ENCODE peak calls at places on chromosomes 2 and 18, in ten cellular contexts. One of them, this sample, is unnamed.

GRCh38 chr2:25339791-25340339 is 1.9 kb downstream of the DNMT3A start:
- DNase-seq in ovary: peak
- DNase-seq in A549: no peak
- DNase-seq in transverse colon: peak
- DNase-seq in sigmoid colon: peak
- DNase-seq in GM12878: no peak
- DNase-seq in SK-N-SH: no peak
- DNase-seq in stomach: peak
- DNase-seq in HepG2: peak
- DNase-seq in K562: no peak
- DNase-seq in this sample: peak

GRCh38 chr2:20452551-20452950 is 5.7 kb downstream of the RHOB start:
- DNase-seq in ovary: peak
- DNase-seq in A549: no peak
- DNase-seq in transverse colon: no peak
- DNase-seq in sigmoid colon: peak
- DNase-seq in GM12878: no peak
- DNase-seq in SK-N-SH: no peak
- DNase-seq in stomach: peak
- DNase-seq in HepG2: peak
- DNase-seq in K562: no peak
- DNase-seq in this sample: peak

GRCh38 chr2:240494194-240494793 is 58.8 kb downstream of the GPC1 start:
- DNase-seq in ovary: no peak
- DNase-seq in A549: no peak
- DNase-seq in transverse colon: no peak
- DNase-seq in sigmoid colon: no peak
- DNase-seq in GM12878: no peak
- DNase-seq in SK-N-SH: peak
- DNase-seq in stomach: no peak
- DNase-seq in HepG2: no peak
- DNase-seq in K562: no peak
- DNase-seq in this sample: no peak

GRCh38 chr2:191789791-191790190 is 57.1 kb downstream of the CAVIN2 start:
- DNase-seq in ovary: no peak
- DNase-seq in A549: no peak
- DNase-seq in transverse colon: no peak
- DNase-seq in sigmoid colon: no peak
- DNase-seq in GM12878: no peak
- DNase-seq in SK-N-SH: no peak
- DNase-seq in stomach: no peak
- DNase-seq in HepG2: no peak
- DNase-seq in K562: no peak
- DNase-seq in this sample: no peak

GRCh38 chr2:240557808-240558207 is at the start of gene ANKMY1:
- DNase-seq in ovary: peak
- DNase-seq in A549: no peak
- DNase-seq in transverse colon: peak
- DNase-seq in sigmoid colon: peak
- DNase-seq in GM12878: no peak
- DNase-seq in SK-N-SH: peak
- DNase-seq in stomach: peak
- DNase-seq in HepG2: no peak
- DNase-seq in K562: no peak
- DNase-seq in this sample: peak

GRCh38 chr18:66749475-66750035 is 145.7 kb upstream of the CDH19 start:
- DNase-seq in ovary: no peak
- DNase-seq in A549: no peak
- DNase-seq in transverse colon: no peak
- DNase-seq in sigmoid colon: no peak
- DNase-seq in GM12878: no peak
- DNase-seq in SK-N-SH: no peak
- DNase-seq in stomach: no peak
- DNase-seq in HepG2: no peak
- DNase-seq in K562: no peak
- DNase-seq in this sample: no peak

GRCh38 chr2:54549430-54549829 is 93.3 kb downstream of the SPTBN1 start:
- DNase-seq in ovary: no peak
- DNase-seq in A549: no peak
- DNase-seq in transverse colon: no peak
- DNase-seq in sigmoid colon: no peak
- DNase-seq in GM12878: no peak
- DNase-seq in SK-N-SH: peak
- DNase-seq in stomach: no peak
- DNase-seq in HepG2: no peak
- DNase-seq in K562: no peak
- DNase-seq in this sample: no peak

GRCh38 chr2:23563151-23563550 is 178.2 kb downstream of the KLHL29 start:
- DNase-seq in ovary: no peak
- DNase-seq in A549: no peak
- DNase-seq in transverse colon: no peak
- DNase-seq in sigmoid colon: no peak
- DNase-seq in GM12878: no peak
- DNase-seq in SK-N-SH: no peak
- DNase-seq in stomach: no peak
- DNase-seq in HepG2: no peak
- DNase-seq in K562: no peak
- DNase-seq in this sample: no peak

GRCh38 chr2:88350641-88351601 is 101.6 kb downstream of the FOXI3 start:
- DNase-seq in ovary: no peak
- DNase-seq in A549: peak
- DNase-seq in transverse colon: peak
- DNase-seq in sigmoid colon: peak
- DNase-seq in GM12878: no peak
- DNase-seq in SK-N-SH: peak
- DNase-seq in stomach: peak
- DNase-seq in HepG2: peak
- DNase-seq in K562: peak
- DNase-seq in this sample: peak

GRCh38 chr2:161033059-161033660 is 127.1 kb upstream of the TANK start:
- DNase-seq in ovary: no peak
- DNase-seq in A549: no peak
- DNase-seq in transverse colon: no peak
- DNase-seq in sigmoid colon: no peak
- DNase-seq in GM12878: no peak
- DNase-seq in SK-N-SH: no peak
- DNase-seq in stomach: no peak
- DNase-seq in HepG2: no peak
- DNase-seq in K562: no peak
- DNase-seq in this sample: no peak

GRCh38 chr2:73021371-73022010 is 50.0 kb downstream of the SFXN5 start:
- DNase-seq in ovary: no peak
- DNase-seq in A549: no peak
- DNase-seq in transverse colon: no peak
- DNase-seq in sigmoid colon: no peak
- DNase-seq in GM12878: no peak
- DNase-seq in SK-N-SH: no peak
- DNase-seq in stomach: no peak
- DNase-seq in HepG2: peak
- DNase-seq in K562: no peak
- DNase-seq in this sample: no peak

GRCh38 chr2:183291436-183291835 is 167.2 kb downstream of the NUP35 start:
- DNase-seq in ovary: no peak
- DNase-seq in A549: no peak
- DNase-seq in transverse colon: no peak
- DNase-seq in sigmoid colon: no peak
- DNase-seq in GM12878: no peak
- DNase-seq in SK-N-SH: no peak
- DNase-seq in stomach: no peak
- DNase-seq in HepG2: no peak
- DNase-seq in K562: no peak
- DNase-seq in this sample: no peak

GRCh38 chr18:47383729-47384128 is 132.3 kb upstream of the SKOR2 start:
- DNase-seq in ovary: no peak
- DNase-seq in A549: no peak
- DNase-seq in transverse colon: no peak
- DNase-seq in sigmoid colon: no peak
- DNase-seq in GM12878: no peak
- DNase-seq in SK-N-SH: no peak
- DNase-seq in stomach: no peak
- DNase-seq in HepG2: no peak
- DNase-seq in K562: no peak
- DNase-seq in this sample: no peak

GRCh38 chr18:47382171-47382570 is 130.7 kb upstream of the SKOR2 start:
- DNase-seq in ovary: no peak
- DNase-seq in A549: no peak
- DNase-seq in transverse colon: no peak
- DNase-seq in sigmoid colon: no peak
- DNase-seq in GM12878: no peak
- DNase-seq in SK-N-SH: no peak
- DNase-seq in stomach: no peak
- DNase-seq in HepG2: no peak
- DNase-seq in K562: no peak
- DNase-seq in this sample: no peak

GRCh38 chr18:47380153-47380552 is 128.7 kb upstream of the SKOR2 start:
- DNase-seq in ovary: no peak
- DNase-seq in A549: no peak
- DNase-seq in transverse colon: no peak
- DNase-seq in sigmoid colon: no peak
- DNase-seq in GM12878: no peak
- DNase-seq in SK-N-SH: no peak
- DNase-seq in stomach: no peak
- DNase-seq in HepG2: no peak
- DNase-seq in K562: no peak
- DNase-seq in this sample: no peak
- TF ChIP-seq EP300 in ovary: no peak
- TF ChIP-seq EP300 in A549: no peak
- TF ChIP-seq EP300 in transverse colon: no peak
- TF ChIP-seq EP300 in sigmoid colon: no peak
- TF ChIP-seq EP300 in GM12878: no peak
- TF ChIP-seq EP300 in SK-N-SH: no peak
- TF ChIP-seq EP300 in stomach: no peak
- TF ChIP-seq EP300 in HepG2: no peak
- TF ChIP-seq EP300 in K562: no peak
- TF ChIP-seq EP300 in this sample: no peak

GRCh38 chr2:231933916-231934401 is 7.8 kb upstream of the NPPC start:
- DNase-seq in ovary: no peak
- DNase-seq in A549: no peak
- DNase-seq in transverse colon: no peak
- DNase-seq in sigmoid colon: peak
- DNase-seq in GM12878: no peak
- DNase-seq in SK-N-SH: no peak
- DNase-seq in stomach: peak
- DNase-seq in HepG2: no peak
- DNase-seq in K562: no peak
- DNase-seq in this sample: no peak
- TF ChIP-seq EP300 in ovary: no peak
- TF ChIP-seq EP300 in A549: no peak
- TF ChIP-seq EP300 in transverse colon: no peak
- TF ChIP-seq EP300 in sigmoid colon: no peak
- TF ChIP-seq EP300 in GM12878: no peak
- TF ChIP-seq EP300 in SK-N-SH: no peak
- TF ChIP-seq EP300 in stomach: no peak
- TF ChIP-seq EP300 in HepG2: no peak
- TF ChIP-seq EP300 in K562: no peak
- TF ChIP-seq EP300 in this sample: no peak

GRCh38 chr2:14255135-14255820 is 377.2 kb upstream of the LRATD1 start:
- DNase-seq in ovary: no peak
- DNase-seq in A549: no peak
- DNase-seq in transverse colon: no peak
- DNase-seq in sigmoid colon: no peak
- DNase-seq in GM12878: no peak
- DNase-seq in SK-N-SH: peak
- DNase-seq in stomach: no peak
- DNase-seq in HepG2: no peak
- DNase-seq in K562: no peak
- DNase-seq in this sample: no peak
- TF ChIP-seq EP300 in ovary: no peak
- TF ChIP-seq EP300 in A549: no peak
- TF ChIP-seq EP300 in transverse colon: no peak
- TF ChIP-seq EP300 in sigmoid colon: no peak
- TF ChIP-seq EP300 in GM12878: no peak
- TF ChIP-seq EP300 in SK-N-SH: no peak
- TF ChIP-seq EP300 in stomach: no peak
- TF ChIP-seq EP300 in HepG2: no peak
- TF ChIP-seq EP300 in K562: no peak
- TF ChIP-seq EP300 in this sample: no peak

GRCh38 chr2:4139711-4140110 is 436.3 kb downstream of the DCDC2C start:
- DNase-seq in ovary: no peak
- DNase-seq in A549: no peak
- DNase-seq in transverse colon: no peak
- DNase-seq in sigmoid colon: no peak
- DNase-seq in GM12878: no peak
- DNase-seq in SK-N-SH: no peak
- DNase-seq in stomach: no peak
- DNase-seq in HepG2: no peak
- DNase-seq in K562: no peak
- DNase-seq in this sample: no peak

GRCh38 chr2:4140284-4140962 is 437.0 kb downstream of the DCDC2C start:
- DNase-seq in ovary: no peak
- DNase-seq in A549: no peak
- DNase-seq in transverse colon: no peak
- DNase-seq in sigmoid colon: no peak
- DNase-seq in GM12878: no peak
- DNase-seq in SK-N-SH: no peak
- DNase-seq in stomach: no peak
- DNase-seq in HepG2: no peak
- DNase-seq in K562: no peak
- DNase-seq in this sample: peak

GRCh38 chr2:4130651-4131050 is 427.3 kb downstream of the DCDC2C start:
- DNase-seq in ovary: no peak
- DNase-seq in A549: no peak
- DNase-seq in transverse colon: no peak
- DNase-seq in sigmoid colon: no peak
- DNase-seq in GM12878: no peak
- DNase-seq in SK-N-SH: no peak
- DNase-seq in stomach: no peak
- DNase-seq in HepG2: no peak
- DNase-seq in K562: no peak
- DNase-seq in this sample: no peak

GRCh38 chr2:4135765-4136164 is 432.4 kb downstream of the DCDC2C start:
- DNase-seq in ovary: no peak
- DNase-seq in A549: no peak
- DNase-seq in transverse colon: no peak
- DNase-seq in sigmoid colon: no peak
- DNase-seq in GM12878: no peak
- DNase-seq in SK-N-SH: no peak
- DNase-seq in stomach: no peak
- DNase-seq in HepG2: no peak
- DNase-seq in K562: no peak
- DNase-seq in this sample: no peak

GRCh38 chr2:4134881-4135565 is 431.6 kb downstream of the DCDC2C start:
- DNase-seq in ovary: no peak
- DNase-seq in A549: no peak
- DNase-seq in transverse colon: no peak
- DNase-seq in sigmoid colon: no peak
- DNase-seq in GM12878: no peak
- DNase-seq in SK-N-SH: no peak
- DNase-seq in stomach: no peak
- DNase-seq in HepG2: no peak
- DNase-seq in K562: no peak
- DNase-seq in this sample: no peak
- TF ChIP-seq EP300 in ovary: no peak
- TF ChIP-seq EP300 in A549: no peak
- TF ChIP-seq EP300 in transverse colon: no peak
- TF ChIP-seq EP300 in sigmoid colon: no peak
- TF ChIP-seq EP300 in GM12878: no peak
- TF ChIP-seq EP300 in SK-N-SH: no peak
- TF ChIP-seq EP300 in stomach: no peak
- TF ChIP-seq EP300 in HepG2: no peak
- TF ChIP-seq EP300 in K562: no peak
- TF ChIP-seq EP300 in this sample: no peak